ENCODE peak calls at places on chromosomes 3 and 15, in six cellular contexts. T is endothelial cell of umbilical vein, V is IMR-90, G is spleen, P is prostate gland, R is tibial nerve. S is an unnamed sample.

GRCh38 chr3:55160241-55160877 is 232.5 kb upstream of the LRTM1 start:
- DNase-seq in T (no peak), V (peak; percentile 100), G (no peak), P (no peak), R (no peak), S (peak; percentile 99)

GRCh38 chr3:55161256-55161655 is 233.4 kb upstream of the LRTM1 start:
- DNase-seq in T (no peak), V (peak; percentile 33), G (no peak), P (no peak), R (no peak), S (no peak)

GRCh38 chr3:65473746-65474145 is 565.0 kb downstream of the MAGI1 start:
- DNase-seq in T (no peak), V (peak; percentile 47), G (no peak), P (no peak), R (no peak), S (peak; percentile 5)

GRCh38 chr3:151976211-151977050 is 103.0 kb downstream of the SUCNR1 start:
- DNase-seq in T (peak; percentile 99), V (peak; percentile 96), G (no peak), P (no peak), R (no peak), S (peak; percentile 95)

GRCh38 chr3:186220365-186220764 is 111.5 kb upstream of the ETV5 start:
- DNase-seq in T (no peak), V (no peak), G (no peak), P (no peak), R (no peak), S (no peak)

GRCh38 chr3:49674491-49674983 is 386 bp downstream of the APEH start:
- DNase-seq in T (no peak), V (no peak), G (no peak), P (peak; percentile 29), R (no peak), S (no peak)

GRCh38 chr15:92819312-92820232 is 80.6 kb upstream of the CHD2 start:
- DNase-seq in T (peak; percentile 20), V (no peak), G (no peak), P (no peak), R (no peak), S (no peak)

GRCh38 chr3:156750191-156750873 is 75.8 kb upstream of the LEKR1 start:
- DNase-seq in T (no peak), V (peak; percentile 65), G (no peak), P (no peak), R (no peak), S (peak; percentile 25)

GRCh38 chr15:92580021-92580420 is 75.6 kb downstream of the FAM174B start:
- DNase-seq in T (no peak), V (no peak), G (no peak), P (no peak), R (no peak), S (no peak)

GRCh38 chr3:51681453-51681852 is 10.4 kb downstream of the TEX264 start:
- DNase-seq in T (no peak), V (peak; percentile 8), G (peak; percentile 90), P (no peak), R (no peak), S (no peak)

GRCh38 chr15:67176195-67176971 is 78.1 kb downstream of the AAGAB start:
- DNase-seq in T (peak; percentile 32), V (no peak), G (no peak), P (peak; percentile 60), R (no peak), S (no peak)

DNA sequence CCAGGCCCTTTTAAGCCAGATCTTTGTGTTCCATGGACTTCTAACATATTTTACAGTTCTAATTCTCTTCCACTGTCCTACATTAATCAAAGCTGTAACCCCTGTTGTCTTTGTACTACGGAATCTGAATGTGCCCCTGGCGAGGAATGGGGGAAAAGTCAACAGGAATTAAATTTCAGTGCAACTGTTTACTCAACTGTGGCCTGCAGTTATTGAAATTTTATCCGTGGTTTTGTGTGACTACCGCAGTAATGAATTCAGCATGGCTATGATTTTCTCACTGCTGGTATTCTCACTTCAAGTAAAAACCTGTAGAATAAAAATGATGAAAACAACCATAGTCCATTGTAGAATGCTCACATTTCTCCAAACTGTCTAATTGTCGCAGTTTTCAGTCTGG is 388.0 kb downstream of the FOXP1 start:
- DNase-seq in T (no peak), V (peak; percentile 86), G (no peak), P (no peak), R (no peak), S (peak; percentile 72)
- H3K27ac ChIP-seq in T (no peak overlapping the region), V (no peak overlapping the region), G (no peak overlapping the region), P (peak overlapping the region; percentile 42), R (no peak overlapping the region), S (peak overlapping the region; percentile 55)

DNA sequence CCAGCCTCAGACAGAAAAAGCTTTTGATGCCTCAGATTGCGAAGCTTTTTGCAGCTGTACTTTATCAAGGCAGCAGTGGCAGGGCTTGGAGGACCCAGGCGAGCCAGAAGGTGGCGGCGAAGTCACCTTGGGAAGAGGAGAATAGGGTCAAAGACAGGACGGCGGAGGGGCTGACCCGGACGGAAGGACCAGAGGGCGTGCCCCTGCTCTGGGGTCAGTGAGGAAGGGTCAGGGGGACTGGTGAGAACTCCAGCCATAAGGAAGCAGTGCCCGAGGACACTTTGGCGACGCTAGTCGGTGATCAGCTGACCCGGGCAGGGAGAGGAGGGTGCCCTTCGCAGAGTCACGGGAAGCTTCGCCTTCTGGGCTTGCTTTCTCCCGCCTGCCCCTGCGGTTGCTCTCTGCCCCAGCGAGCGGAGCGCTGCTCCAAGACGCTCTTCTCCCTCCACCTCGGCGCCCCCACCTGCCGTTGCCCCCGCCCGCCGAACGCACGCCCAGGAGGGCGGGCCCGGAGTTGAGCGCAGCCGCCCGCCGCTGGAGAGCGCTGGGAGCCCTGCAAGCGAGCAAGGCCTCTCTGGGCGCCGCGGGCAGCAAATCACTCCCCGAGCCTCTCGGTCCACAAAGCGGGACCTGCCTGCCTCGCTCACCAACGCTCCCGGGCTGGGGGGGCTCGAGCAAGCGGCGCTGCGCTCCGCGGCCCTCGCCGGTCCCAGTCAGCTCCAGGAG is 1.4 kb downstream of the CADPS start:
- DNase-seq in T (no peak), V (no peak), G (peak; percentile 67), P (peak; percentile 24), R (no peak), S (no peak)
- TF ChIP-seq CTCF in T (no peak), V (no peak), G (no peak), P (peak; percentile 1), R (no peak), S (no peak)

GRCh38 chr15:45115312-45115820 is 1.2 kb downstream of the DUOXA2 start:
- DNase-seq in T (no peak), V (no peak), G (no peak), P (no peak), R (no peak), S (no peak)

GRCh38 chr15:45113380-45113990 is 487 bp downstream of the DUOX2 start:
- DNase-seq in T (no peak), V (no peak), G (no peak), P (no peak), R (no peak), S (no peak)

GRCh38 chr15:45116006-45116481 is 1.9 kb downstream of the DUOXA2 start:
- DNase-seq in T (no peak), V (no peak), G (no peak), P (no peak), R (no peak), S (no peak)

GRCh38 chr15:45114076-45114750 is at the start of the genes DUOX2 and DUOXA2:
- DNase-seq in T (no peak), V (no peak), G (no peak), P (no peak), R (no peak), S (no peak)

GRCh38 chr15:45114751-45115085 is 592 bp downstream of the DUOXA2 start:
- DNase-seq in T (no peak), V (no peak), G (no peak), P (no peak), R (no peak), S (no peak)
- H3K4me3 ChIP-seq in T (no peak overlapping the region), V (no peak overlapping the region), G (no peak overlapping the region), P (no peak overlapping the region), R (no peak overlapping the region), S (no peak overlapping the region)

GRCh38 chr15:101535170-101535902 is 45.8 kb upstream of the PCSK6 start:
- DNase-seq in T (no peak), V (no peak), G (peak; percentile 61), P (no peak), R (no peak), S (no peak)
- H3K27ac ChIP-seq in T (no peak overlapping the region), V (no peak overlapping the region), G (no peak overlapping the region), P (no peak overlapping the region), R (no peak overlapping the region), S (no peak overlapping the region)